ENCODE peak calls at places on chromosomes 12 and 14, in five cellular contexts. R is astrocyte of the spinal cord; X is activated CD4-positive, alpha-beta memory T cell treated with anti-CD3 and anti-CD28 coated beads, Interleukin-2, amount 10 ng/mL, durations not matched to agents 7 days and 5 days; B is activated T-helper 1 cell treated with Interleukin-2 at 50 U/mL for 16 hours; G is BJ. J is an unnamed sample.
A peak's percentile ranks its signal among the peaks of the same experiment; 100 is the strongest.

GRCh38 chr14:102330806-102331205 is 11.3 kb downstream of the ZNF839 start:
- DNase-seq in R (no peak), G (no peak), B (no peak), X (no peak), J (no peak)

GRCh38 chr12:26319511-26319910 is 124.1 kb downstream of the SSPN start:
- DNase-seq in R (peak; percentile 93), X (no peak), G (peak; percentile 48), B (no peak), J (peak; percentile 57)

GRCh38 chr14:64968651-64969050 is 3.5 kb downstream of the RAB15 start:
- DNase-seq in G (no peak), R (peak; percentile 69), X (no peak), B (no peak), J (peak; percentile 30)

GRCh38 chr12:29234965-29235364 is 85.9 kb downstream of the FAR2 start:
- DNase-seq in G (no peak), B (no peak), X (no peak), R (peak; percentile 42), J (no peak)

GRCh38 chr12:82383930-82384513 is 25.7 kb downstream of the METTL25 start:
- DNase-seq in R (peak; percentile 42), B (no peak), G (no peak), X (no peak), J (no peak)

GRCh38 chr14:21097616-21098133 is 780 bp downstream of the ZNF219 start:
- DNase-seq in X (no peak), G (no peak), R (no peak), B (no peak), J (no peak)

GRCh38 chr12:77742631-77743030 is 88.1 kb upstream of the NAV3 start:
- DNase-seq in G (no peak), R (no peak), X (no peak), B (no peak), J (no peak)

GRCh38 chr14:57884175-57884574 is 18.3 kb upstream of the SLC35F4 start:
- DNase-seq in R (peak; percentile 18), B (no peak), X (no peak), G (no peak), J (no peak)

GRCh38 chr14:49975286-49975685 is 82.4 kb downstream of the ARF6 start:
- DNase-seq in G (peak; percentile 78), B (no peak), R (peak; percentile 93), X (no peak), J (peak; percentile 81)